ENCODE peak calls at places on chromosomes 13 and 19, in six cellular contexts. A, R, N, T, S and J are unnamed samples.

GRCh38 chr13:32902898-32903297 is 113.3 kb upstream of the KL start:
- DNase-seq in T (no peak), S (peak; percentile 47), N (peak; percentile 73), R (peak; percentile 81), A (no peak), J (no peak)

GRCh38 chr13:44487989-44488388 is 88.1 kb downstream of the TSC22D1 start:
- DNase-seq in A (no peak), N (no peak), S (no peak), R (no peak), T (no peak), J (no peak)

GRCh38 chr19:51368366-51369282 is at the start of gene CLDND2:
- DNase-seq in R (no peak), S (peak; percentile 39), N (no peak), A (no peak), T (no peak), J (no peak)

GRCh38 chr19:33390120-33390907 is 16.8 kb downstream of the CEBPG start:
- DNase-seq in R (peak; percentile 75), N (peak; percentile 71), T (no peak), A (no peak), S (peak; percentile 28), J (no peak)

GRCh38 chr13:99322297-99323103 is 15.3 kb upstream of the GPR183 start:
- DNase-seq in T (no peak), R (no peak), S (no peak), A (no peak), N (peak; percentile 70), J (no peak)

GRCh38 chr19:45468803-45469131 is 971 bp downstream of the FOSB start:
- DNase-seq in S (peak; percentile 34), T (no peak), A (peak; percentile 58), N (no peak), R (no peak), J (no peak)

GRCh38 chr19:11995174-11995573 is 30.3 kb downstream of the ZNF763 start:
- DNase-seq in N (peak; percentile 79), R (no peak), S (peak; percentile 14), A (no peak), T (no peak), J (no peak)

GRCh38 chr19:32674153-32674958 is 624 bp downstream of the ANKRD27 start:
- DNase-seq in A (no peak), S (no peak), T (no peak), R (no peak), N (no peak), J (no peak)

GRCh38 chr19:58392945-58393724 is 2.3 kb upstream of the RNF225 start:
- DNase-seq in A (no peak), N (no peak), S (no peak), R (no peak), T (no peak), J (no peak)

GRCh38 chr13:75326173-75327131 is 155.5 kb downstream of the TBC1D4 start:
- DNase-seq in R (no peak), T (no peak), N (peak; percentile 76), A (no peak), S (peak; percentile 41), J (no peak)

DNA sequence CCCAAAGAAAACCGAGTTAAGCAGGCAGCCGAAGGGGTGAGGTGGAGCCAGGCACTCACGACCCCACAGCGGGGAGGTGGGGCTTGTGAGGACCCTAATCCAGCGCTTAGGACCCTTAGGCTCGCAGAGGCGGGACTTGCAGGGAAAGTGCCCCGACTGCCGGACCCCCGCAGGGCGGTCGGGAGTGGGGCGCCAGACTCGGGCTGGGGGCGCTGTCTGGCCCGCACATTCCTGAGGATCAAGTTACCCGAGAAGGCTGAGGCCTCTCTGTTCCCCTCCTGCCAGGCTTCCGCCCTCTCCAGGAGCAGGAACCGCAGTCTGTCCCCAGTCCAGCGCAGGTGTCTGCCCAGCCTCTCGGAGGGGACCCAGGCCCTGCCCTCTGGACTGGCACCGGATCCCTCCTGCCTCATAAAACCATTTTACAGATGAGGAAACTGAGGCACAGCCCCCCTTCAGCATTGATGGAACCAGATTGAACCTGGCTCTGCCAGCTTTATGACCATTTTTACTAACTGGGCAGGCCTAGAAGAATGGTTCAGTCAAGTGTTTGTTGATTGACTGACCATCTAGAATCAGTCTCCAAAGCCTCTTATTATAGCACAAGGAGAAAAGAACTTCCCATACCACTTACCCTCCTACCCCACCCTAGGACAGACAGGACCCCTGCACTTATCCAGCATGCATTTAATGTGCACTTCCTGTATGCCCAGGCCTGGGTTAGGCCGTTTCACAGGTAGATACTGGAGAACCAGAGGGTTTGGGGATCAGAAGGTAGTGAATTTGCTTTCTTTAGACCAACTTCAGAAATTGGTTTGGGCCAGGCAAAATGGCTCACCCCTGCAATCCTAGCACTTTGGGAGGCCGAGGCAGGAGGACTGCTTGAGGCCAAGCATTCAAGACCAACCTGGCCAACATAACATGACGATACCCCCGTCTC is 6.7 kb upstream of the JUND start:
- DNase-seq in T (no peak), A (no peak), R (no peak), S (no peak), N (no peak), J (no peak)
- TF ChIP-seq CTCF in T (no peak), A (no peak), R (no peak), S (no peak), N (no peak), J (peak; percentile 3)

DNA sequence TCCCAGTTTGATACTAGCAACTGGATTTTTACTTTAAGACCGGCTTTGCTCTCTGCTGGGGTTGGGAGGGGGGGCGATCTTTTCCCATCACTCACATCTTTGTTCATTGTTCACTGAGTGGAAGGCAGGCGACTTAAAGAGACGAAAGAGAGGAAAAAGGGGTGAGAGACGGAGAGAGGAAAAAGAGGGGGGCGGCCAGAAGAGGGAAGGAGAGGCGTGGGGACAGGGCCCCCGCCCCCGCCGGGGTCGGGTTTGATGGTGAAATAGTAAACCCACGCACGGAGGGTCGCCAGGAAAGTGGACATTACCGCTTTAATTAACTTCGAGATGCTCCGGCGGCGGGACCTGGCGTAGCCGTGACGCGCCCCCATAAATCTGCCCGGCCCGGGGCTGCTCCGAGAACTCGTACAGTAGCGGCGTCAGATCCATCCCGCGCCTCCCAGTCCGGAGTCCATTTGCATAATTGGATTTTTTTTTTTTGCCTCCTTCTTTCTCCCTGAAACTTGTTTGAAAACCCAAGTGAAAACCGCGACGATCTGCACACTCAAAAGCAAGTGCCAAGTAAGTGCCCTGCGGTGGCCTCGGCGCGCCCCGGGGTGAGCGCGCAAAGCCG is 144.0 kb upstream of the ZNF536 start:
- DNase-seq in T (no peak), N (no peak), R (no peak), A (no peak), S (peak; percentile 74), J (no peak)
- H3K4me3 ChIP-seq in T (peak overlapping the region; percentile 71), N (peak overlapping the region; percentile 45), R (peak overlapping the region; percentile 67), A (peak overlapping the region; percentile 74), S (peak overlapping the region; percentile 59), J (no peak overlapping the region)

GRCh38 chr13:64248371-64249065 is 2832.9 kb upstream of the PCDH20 start:
- DNase-seq in N (peak; percentile 6), T (no peak), A (no peak), S (no peak), R (no peak), J (no peak)
- TF ChIP-seq CTCF in N (no peak), T (no peak), A (no peak), S (no peak), R (no peak), J (no peak)

GRCh38 chr13:113850722-113851479 is 13.0 kb downstream of the GAS6 start:
- DNase-seq in S (no peak), N (no peak), A (no peak), T (no peak), R (no peak), J (no peak)
- H3K4me3 ChIP-seq in S (no peak overlapping the region), N (no peak overlapping the region), A (no peak overlapping the region), T (no peak overlapping the region), R (no peak overlapping the region), J (no peak overlapping the region)

GRCh38 chr13:110239280-110240120 is 67.5 kb downstream of the COL4A1 start:
- DNase-seq in S (no peak), N (no peak), T (no peak), R (no peak), A (no peak), J (no peak)
- TF ChIP-seq CTCF in S (no peak), N (no peak), T (no peak), R (no peak), A (no peak), J (no peak)

DNA sequence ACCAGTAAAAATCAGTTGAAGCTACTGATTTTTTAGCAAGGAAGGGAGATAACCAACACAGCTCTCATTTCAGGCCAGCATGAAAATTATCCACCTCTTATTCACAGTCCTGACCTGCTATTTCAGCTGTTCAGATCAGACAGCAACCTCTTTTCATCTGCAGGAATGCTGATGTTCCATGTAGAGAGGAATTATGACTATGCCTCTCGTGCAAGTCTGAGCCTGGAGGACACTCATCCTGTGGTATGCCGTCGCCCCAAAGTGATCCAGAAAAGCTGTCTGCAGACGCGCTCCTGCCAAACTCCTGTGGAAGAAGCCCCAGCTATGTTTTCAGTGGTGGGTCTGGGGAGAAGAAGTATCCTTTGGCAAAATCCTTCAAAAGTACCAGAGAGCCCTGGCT is 563.5 kb upstream of the SLITRK1 start:
- DNase-seq in R (no peak), T (no peak), N (peak; percentile 3), A (no peak), S (no peak), J (no peak)
- H3K4me3 ChIP-seq in R (no peak overlapping the region), T (no peak overlapping the region), N (no peak overlapping the region), A (no peak overlapping the region), S (no peak overlapping the region), J (no peak overlapping the region)

GRCh38 chr19:49916839-49917733 is 11.9 kb upstream of the ATF5 start:
- DNase-seq in T (no peak), N (no peak), A (no peak), R (no peak), S (no peak), J (no peak)
- TF ChIP-seq CTCF in T (peak; percentile 23), N (no peak), A (no peak), R (no peak), S (peak; percentile 28), J (no peak)

GRCh38 chr19:28736528-28736927 is 476.4 kb downstream of the UQCRFS1 start:
- DNase-seq in A (no peak), S (no peak), R (no peak), N (no peak), T (no peak), J (no peak)
- H3K4me3 ChIP-seq in A (no peak overlapping the region), S (no peak overlapping the region), R (no peak overlapping the region), N (no peak overlapping the region), T (no peak overlapping the region), J (no peak overlapping the region)

DNA sequence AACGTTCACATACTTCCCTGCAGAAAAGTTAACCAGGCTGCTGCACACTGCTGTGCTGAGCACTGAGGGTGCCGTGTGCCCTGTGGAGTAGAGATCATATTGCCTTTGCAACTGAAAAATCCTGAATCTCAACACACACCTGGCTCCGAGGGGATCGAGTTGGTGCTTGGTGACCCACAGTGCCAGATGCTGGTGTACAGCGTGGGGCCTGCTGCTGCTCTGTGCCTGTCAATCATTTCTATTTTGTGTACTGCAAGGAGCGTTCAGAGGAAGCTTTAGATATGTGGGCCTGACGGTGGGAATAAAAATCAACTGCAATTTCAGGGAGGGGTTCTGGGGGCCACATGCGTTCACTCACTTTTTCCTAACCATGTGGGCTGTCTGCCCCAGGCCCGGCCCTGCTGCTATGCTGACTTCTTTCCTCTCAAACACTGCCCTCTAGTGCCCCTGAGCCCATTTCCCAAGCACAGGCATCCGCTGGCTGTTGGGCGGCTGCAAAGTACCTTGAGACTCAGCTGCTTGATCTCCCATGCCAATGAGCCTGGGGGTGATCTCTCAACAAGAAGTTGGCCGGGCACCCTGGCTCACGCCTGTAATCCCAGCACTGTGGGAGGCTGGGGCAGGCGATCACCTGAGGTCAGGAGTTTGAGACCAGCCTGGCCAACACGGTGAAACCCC is 9.7 kb upstream of the LENG8 start:
- DNase-seq in N (peak; percentile 61), R (no peak), S (peak; percentile 66), A (no peak), T (peak; percentile 69), J (no peak)
- TF ChIP-seq CTCF in N (peak; percentile 65), R (no peak), S (peak; percentile 76), A (peak; percentile 51), T (peak; percentile 51), J (peak; percentile 54)